ENCODE peak calls at places on chromosomes 1 and 21, in four cellular contexts. T, Y, Q and I are unnamed samples. For H3K27me3 and H3K9me3, the result is how much of the 10 kb centered on the place peaks cover.

GRCh38 chr1:64623750-64624445 is 121.0 kb upstream of the RAVER2 start:
- DNase-seq in T (no peak), Y (no peak), Q (no peak), I (no peak)

GRCh38 chr21:19523066-19523465 is 1119.5 kb upstream of the TMPRSS15 start:
- DNase-seq in T (no peak), Y (no peak), Q (no peak), I (no peak)

GRCh38 chr1:231919900-231920299 is 293.3 kb downstream of the DISC1 start:
- DNase-seq in T (peak), Y (no peak), Q (no peak), I (no peak)

GRCh38 chr1:48109390-48110009 is 112.3 kb upstream of the TRABD2B start:
- DNase-seq in T (peak), Y (no peak), Q (no peak), I (no peak)

GRCh38 chr1:178470411-178470960 is 26.3 kb downstream of the CLEC20A start:
- DNase-seq in T (no peak), Y (no peak), Q (no peak), I (no peak)

GRCh38 chr1:995665-996633 is 3.9 kb downstream of the HES4 start:
- DNase-seq in T (no peak), Y (no peak), Q (no peak), I (peak)

GRCh38 chr1:3948344-3948743 is 48.3 kb upstream of the C1orf174 start:
- DNase-seq in T (no peak), Y (no peak), Q (no peak), I (no peak)

GRCh38 chr1:151372411-151372934 is at the start of gene SELENBP1:
- DNase-seq in T (peak), Y (peak), Q (no peak), I (peak)

GRCh38 chr1:214846276-214846675 is 236.3 kb upstream of the KCNK2 start:
- DNase-seq in T (no peak), Y (no peak), Q (no peak), I (no peak)

GRCh38 chr1:166888710-166889109 is 12.6 kb upstream of the TADA1 start:
- DNase-seq in T (no peak), Y (no peak), Q (no peak), I (no peak)

GRCh38 chr1:200115532-200115931 is 88.0 kb downstream of the NR5A2 start:
- DNase-seq in T (no peak), Y (no peak), Q (no peak), I (no peak)

GRCh38 chr1:110915804-110916203 is 42.9 kb downstream of the CD53 start:
- DNase-seq in T (no peak), Y (no peak), Q (no peak), I (no peak)

GRCh38 chr1:162710349-162710748 is 78.1 kb downstream of the DDR2 start:
- DNase-seq in T (no peak), Y (no peak), Q (no peak), I (no peak)

GRCh38 chr1:1272341-1273151 is 1.1 kb downstream of the UBE2J2 start:
- DNase-seq in T (no peak), Y (no peak), Q (no peak), I (no peak)

GRCh38 chr1:118333601-118334241 is 148.7 kb upstream of the SPAG17 start:
- DNase-seq in T (no peak), Y (no peak), Q (no peak), I (no peak)

GRCh38 chr1:84888753-84889152 is 4.3 kb downstream of the LPAR3 start:
- DNase-seq in T (no peak), Y (no peak), Q (no peak), I (no peak)

GRCh38 chr1:204828352-204828850 is 42.3 kb upstream of the NFASC start:
- DNase-seq in T (peak), Y (peak), Q (no peak), I (peak)
- H3K4me3 ChIP-seq in T (peak), Y (peak), Q (peak), I (peak)

GRCh38 chr1:220529530-220529920 is 1.6 kb downstream of the MARK1 start:
- DNase-seq in T (no peak), Y (no peak), Q (no peak), I (no peak)

GRCh38 chr1:220528049-220528678 is at the start of gene MARK1:
- DNase-seq in T (peak), Y (peak), Q (no peak), I (peak)

GRCh38 chr1:220526294-220526693 is 1.6 kb upstream of the MARK1 start:
- DNase-seq in T (no peak), Y (no peak), Q (no peak), I (no peak)

GRCh38 chr1:220527279-220528048 is 472 bp upstream of the MARK1 start:
- DNase-seq in T (peak), Y (peak), Q (no peak), I (no peak)

GRCh38 chr1:220528679-220529529 is 968 bp downstream of the MARK1 start:
- DNase-seq in T (peak), Y (peak), Q (no peak), I (no peak)
- H3K27me3 ChIP-seq in T (under half), Y (under half), Q (under half), I (under half)

DNA sequence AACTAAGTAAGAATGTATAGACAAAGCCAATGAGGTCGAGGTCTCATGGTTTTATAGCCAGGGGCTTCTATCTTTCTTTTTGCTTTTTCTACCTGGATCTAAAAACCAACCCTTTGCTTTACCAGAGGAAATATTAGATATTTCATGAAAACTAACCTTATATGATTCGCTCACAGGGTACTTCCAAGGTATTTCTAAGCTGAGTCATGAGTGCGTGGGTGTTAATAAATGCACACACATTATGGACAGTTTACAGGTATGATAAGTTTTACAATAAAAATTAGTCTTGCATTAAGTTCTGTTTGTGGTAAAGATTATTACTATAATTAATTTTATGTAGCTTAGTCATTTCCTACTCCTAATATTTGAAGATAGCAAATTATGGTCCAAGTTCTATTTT is 217.2 kb downstream of the CHRM3 start:
- DNase-seq in T (no peak), Y (no peak), Q (no peak), I (no peak)
- H3K9me3 ChIP-seq in T (under half), Y (under half), Q (under half), I (under half)

GRCh38 chr21:33020558-33021100 is 5.1 kb upstream of the OLIG2 start:
- DNase-seq in T (no peak), Y (no peak), Q (no peak), I (no peak)

GRCh38 chr21:33021150-33021549 is 4.6 kb upstream of the OLIG2 start:
- DNase-seq in T (no peak), Y (no peak), Q (no peak), I (no peak)

GRCh38 chr21:33019516-33019884 is 6.2 kb upstream of the OLIG2 start:
- DNase-seq in T (no peak), Y (no peak), Q (no peak), I (no peak)

GRCh38 chr21:33018707-33019455 is 6.9 kb upstream of the OLIG2 start:
- DNase-seq in T (no peak), Y (no peak), Q (no peak), I (no peak)

DNA sequence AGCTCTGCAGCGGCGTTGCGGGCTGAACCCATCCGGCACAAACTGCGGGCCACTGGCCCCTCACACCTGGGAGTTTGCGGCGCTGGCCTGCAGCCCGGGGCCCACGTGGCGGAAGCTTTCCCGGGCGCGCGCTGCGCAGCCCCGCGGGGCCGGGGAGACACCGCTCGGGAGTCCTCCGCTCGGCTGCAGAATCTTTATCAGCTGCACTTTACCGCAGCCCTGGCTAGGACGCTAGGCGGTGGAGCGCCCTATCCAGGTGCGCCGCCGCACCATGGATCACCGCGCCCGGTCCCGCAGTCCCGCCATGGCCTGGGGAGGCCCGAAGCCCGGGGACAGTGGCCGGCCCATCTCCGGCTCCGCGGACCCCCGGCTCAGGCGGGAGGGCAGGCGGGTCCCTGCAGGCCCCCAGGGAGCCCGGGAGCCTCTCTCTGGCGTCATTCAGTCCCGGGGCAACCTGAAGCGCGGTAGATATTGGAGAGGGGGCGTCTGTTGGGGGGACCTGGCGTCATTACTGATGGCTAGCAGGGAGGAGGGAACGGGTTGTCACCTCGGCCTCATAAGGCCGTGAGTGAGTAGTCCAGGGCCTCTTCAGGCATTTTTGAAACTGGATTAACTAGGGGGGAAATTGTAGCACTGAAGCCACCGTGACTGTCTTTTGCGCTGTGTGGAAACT is 5.7 kb upstream of the OLIG2 start:
- DNase-seq in T (no peak), Y (no peak), Q (no peak), I (no peak)
- H3K4me3 ChIP-seq in T (no peak), Y (no peak), Q (no peak), I (peak)

DNA sequence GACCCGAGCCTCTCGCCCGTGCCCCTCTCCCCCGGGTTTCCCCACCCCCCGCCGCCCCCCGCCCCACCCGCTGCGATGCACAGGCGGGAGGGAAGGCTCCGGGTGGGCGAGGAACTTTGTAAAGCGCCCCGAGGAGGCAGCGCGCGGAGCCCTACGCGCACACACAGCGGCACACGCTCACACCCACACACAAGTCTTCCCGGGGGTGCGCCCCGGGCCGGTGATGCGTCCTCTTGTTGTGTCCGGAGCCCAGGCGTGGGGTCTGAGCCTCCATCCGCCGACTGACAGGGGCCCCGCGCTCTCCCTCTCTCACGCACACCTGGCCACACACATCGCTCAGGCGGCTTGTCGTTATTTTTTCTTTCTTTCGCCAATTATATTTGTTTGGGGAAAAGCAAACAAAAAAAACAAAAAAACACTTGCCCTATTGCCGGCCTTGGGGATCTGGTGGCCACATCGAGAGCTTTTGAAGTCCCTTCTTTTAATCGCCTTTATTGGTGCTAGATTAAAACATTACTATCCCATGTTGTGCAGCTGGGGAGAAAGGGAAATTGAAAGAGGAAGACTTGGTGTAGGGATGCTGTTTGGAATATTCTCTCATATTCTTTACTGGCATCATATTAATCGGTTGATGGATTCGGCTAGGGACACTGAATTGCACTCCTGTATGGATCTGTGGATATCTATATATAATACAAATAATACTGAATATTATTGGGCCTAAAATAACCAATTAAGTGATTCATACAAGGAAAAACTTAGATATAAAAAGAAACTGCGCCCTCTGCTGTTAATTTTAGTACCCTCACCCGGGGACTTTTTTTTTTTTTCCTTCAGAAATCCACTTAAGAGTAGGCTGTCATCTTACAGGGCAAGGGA is 891 bp downstream of the NTNG1 start:
- DNase-seq in T (no peak), Y (no peak), Q (no peak), I (peak)
- H3K27me3 ChIP-seq in T (under half), Y (under half), Q (half or more), I (under half)

GRCh38 chr21:44740721-44741120 is 29.3 kb upstream of the TSPEAR start:
- DNase-seq in T (no peak), Y (no peak), Q (no peak), I (no peak)
- H3K9me3 ChIP-seq in T (under half), Y (under half), Q (under half), I (under half)

GRCh38 chr1:44784094-44785026 is 3.6 kb downstream of the BEST4 start:
- DNase-seq in T (no peak), Y (no peak), Q (no peak), I (no peak)
- H3K4me3 ChIP-seq in T (peak), Y (peak), Q (peak), I (peak)

GRCh38 chr1:18724001-18724411 is 93.4 kb downstream of the PAX7 start:
- DNase-seq in T (no peak), Y (no peak), Q (no peak), I (no peak)
- H3K27me3 ChIP-seq in T (under half), Y (under half), Q (half or more), I (under half)

GRCh38 chr1:160209041-160209655 is 4.0 kb downstream of the PEA15 start:
- DNase-seq in T (no peak), Y (no peak), Q (no peak), I (no peak)
- H3K9me3 ChIP-seq in T (under half), Y (under half), Q (under half), I (under half)

GRCh38 chr1:206429421-206429820 is 40.9 kb upstream of the IKBKE start:
- DNase-seq in T (no peak), Y (no peak), Q (no peak), I (no peak)
- H3K4me3 ChIP-seq in T (no peak), Y (no peak), Q (no peak), I (no peak)